ENCODE peak calls at places on chromosomes 11 and 22, in nine cellular contexts. S, X, M, O, K, L, B, J and N are unnamed samples.

GRCh38 chr22:26461188-26461810 is 22.3 kb downstream of the HPS4 start:
- DNase-seq in K (no peak), B (peak), L (peak), O (peak), X (peak), M (peak), S (peak), J (peak), N (peak)

GRCh38 chr11:95831198-95831883 is 41.0 kb downstream of the CEP57 start:
- DNase-seq in L (no peak), M (peak), X (no peak), B (no peak), K (no peak), S (peak), J (peak), O (peak), N (peak)

GRCh38 chr11:119773016-119773415 is 44.0 kb upstream of the NECTIN1 start:
- DNase-seq in K (no peak), S (no peak), B (no peak), X (no peak), O (no peak), J (no peak), M (no peak), L (no peak), N (no peak)

GRCh38 chr11:64385953-64386704 is 27.2 kb downstream of the RPS6KA4 start:
- DNase-seq in K (no peak), X (peak), M (peak), B (no peak), L (no peak), S (peak), J (no peak), O (peak), N (peak)

GRCh38 chr11:69892986-69893555 is 73.9 kb upstream of the FGF3 start:
- DNase-seq in M (no peak), X (no peak), J (no peak), K (no peak), B (peak), L (no peak), S (no peak), O (no peak), N (no peak)

GRCh38 chr11:113308601-113309000 is 5.8 kb upstream of the TTC12 start:
- DNase-seq in O (no peak), M (no peak), J (no peak), X (no peak), B (no peak), K (no peak), S (no peak), L (no peak), N (no peak)

GRCh38 chr11:87934182-87934581 is 241.1 kb downstream of the RAB38 start:
- DNase-seq in K (no peak), X (no peak), M (no peak), L (no peak), O (no peak), J (no peak), S (no peak), B (no peak), N (no peak)

GRCh38 chr22:49659281-49659923 is 168.3 kb downstream of the BRD1 start:
- DNase-seq in J (no peak), K (peak), M (no peak), B (no peak), X (no peak), L (no peak), S (no peak), O (no peak), N (no peak)

GRCh38 chr11:134101292-134101691 is 32.4 kb downstream of the JAM3 start:
- DNase-seq in L (no peak), J (peak), M (peak), K (no peak), X (no peak), S (peak), O (peak), B (no peak), N (peak)

GRCh38 chr22:25930710-25931353 is 188.8 kb downstream of the MYO18B start:
- DNase-seq in K (no peak), S (no peak), O (no peak), M (no peak), X (no peak), B (no peak), L (no peak), J (no peak), N (no peak)

GRCh38 chr22:48138855-48139254 is 1376.4 kb downstream of the TBC1D22A start:
- DNase-seq in B (no peak), O (no peak), K (no peak), J (no peak), L (no peak), M (no peak), S (no peak), X (no peak), N (no peak)

GRCh38 chr22:44049369-44050231 is 25.5 kb downstream of the PARVB start:
- DNase-seq in J (no peak), X (no peak), B (no peak), K (no peak), M (no peak), S (no peak), O (no peak), L (no peak), N (no peak)

GRCh38 chr11:15266999-15267398 is 152.3 kb downstream of the INSC start:
- DNase-seq in O (no peak), B (no peak), L (no peak), M (no peak), K (no peak), X (no peak), S (no peak), J (no peak), N (no peak)

GRCh38 chr11:105244157-105244820 is 104.7 kb upstream of the CARD18 start:
- DNase-seq in L (no peak), K (no peak), S (peak), M (peak), O (peak), J (peak), B (peak), X (peak), N (peak)

GRCh38 chr11:67291481-67292381 is 2.6 kb downstream of the ANKRD13D start:
- DNase-seq in S (no peak), K (no peak), J (no peak), L (no peak), M (no peak), B (no peak), X (no peak), O (no peak), N (no peak)

GRCh38 chr11:3934658-3935057 is 79.2 kb downstream of the STIM1 start:
- DNase-seq in J (no peak), S (no peak), O (no peak), B (no peak), L (no peak), K (no peak), X (no peak), M (no peak), N (no peak)

GRCh38 chr22:50170453-50171318 is at the start of gene PANX2:
- DNase-seq in X (no peak), O (no peak), M (no peak), K (no peak), J (no peak), B (no peak), S (peak), L (peak), N (no peak)

GRCh38 chr11:78365381-78365792 is 52.2 kb downstream of the GAB2 start:
- DNase-seq in B (no peak), M (no peak), S (no peak), L (peak), O (peak), J (no peak), K (no peak), X (peak), N (no peak)

GRCh38 chr11:1770528-1770927 is 6.8 kb upstream of the CTSD start:
- DNase-seq in B (no peak), X (no peak), L (no peak), O (no peak), S (no peak), J (no peak), K (peak), M (no peak), N (no peak)

GRCh38 chr22:25139062-25139461 is 60.6 kb upstream of the CRYBB3 start:
- DNase-seq in S (no peak), K (no peak), L (no peak), X (no peak), B (peak), M (no peak), J (no peak), O (no peak), N (no peak)

GRCh38 chr11:120746836-120747609 is 235.5 kb downstream of the GRIK4 start:
- DNase-seq in S (peak), O (no peak), J (peak), B (no peak), X (no peak), L (no peak), M (no peak), K (no peak), N (peak)

GRCh38 chr11:72719144-72719543 is 33.1 kb downstream of the ARAP1 start:
- DNase-seq in B (no peak), L (no peak), J (peak), S (no peak), M (peak), K (no peak), X (no peak), O (peak), N (peak)

GRCh38 chr22:24510694-24511625 is 15.8 kb downstream of the UPB1 start:
- DNase-seq in O (peak), K (no peak), B (no peak), L (no peak), J (peak), X (no peak), M (peak), S (peak), N (peak)

GRCh38 chr11:9969068-9969467 is 305.2 kb downstream of the SWAP70 start:
- DNase-seq in M (no peak), X (no peak), B (no peak), S (no peak), K (no peak), L (no peak), J (no peak), O (no peak), N (no peak)

GRCh38 chr22:37387793-37388192 is 39.5 kb downstream of the ELFN2 start:
- DNase-seq in X (no peak), K (no peak), O (no peak), B (no peak), J (no peak), M (no peak), S (no peak), L (no peak), N (no peak)

DNA sequence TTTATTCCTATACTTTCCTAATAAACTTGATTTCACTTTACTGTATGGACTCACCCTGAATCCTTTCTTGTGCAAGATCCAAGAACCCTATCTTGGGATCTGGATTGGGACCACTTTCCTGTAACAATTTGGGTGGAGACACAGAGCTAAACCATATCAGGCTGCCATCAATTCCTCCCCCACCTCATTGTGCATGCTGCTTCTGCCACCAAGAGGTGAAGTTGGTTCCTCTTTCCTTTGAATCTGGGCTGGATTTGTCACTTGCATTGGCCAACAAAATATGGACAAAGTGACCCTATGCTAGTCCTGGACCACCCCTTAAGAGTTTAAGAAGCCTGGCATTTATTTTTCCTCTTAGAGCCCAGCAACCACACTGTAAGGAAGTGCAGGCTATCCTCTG is 39.4 kb upstream of the CEP295 start:
- DNase-seq in X (no peak), M (no peak), L (no peak), K (no peak), J (peak), B (peak), S (no peak), O (peak), N (peak)
- TF ChIP-seq CTCF in X (peak), M (peak), L (peak), K (no peak), J (no peak), B (no peak), S (no peak), O (peak), N (no peak)

GRCh38 chr22:21450858-21451331 is 16.3 kb upstream of the TMEM191C start:
- DNase-seq in K (no peak), M (no peak), S (no peak), X (no peak), J (no peak), B (no peak), L (no peak), O (no peak), N (no peak)

GRCh38 chr22:21449531-21450319 is 17.5 kb upstream of the TMEM191C start:
- DNase-seq in J (peak), K (peak), O (no peak), S (no peak), X (no peak), M (peak), L (peak), B (no peak), N (no peak)

GRCh38 chr22:21448627-21449416 is 18.4 kb upstream of the TMEM191C start:
- DNase-seq in B (no peak), K (no peak), J (no peak), O (no peak), M (no peak), X (no peak), L (peak), S (no peak), N (no peak)

GRCh38 chr22:21451545-21452520 is 15.4 kb upstream of the TMEM191C start:
- DNase-seq in L (peak), X (no peak), J (no peak), B (no peak), M (no peak), K (no peak), S (no peak), O (no peak), N (no peak)

GRCh38 chr22:21450320-21450831 is 16.8 kb upstream of the TMEM191C start:
- DNase-seq in M (no peak), L (peak), X (no peak), S (no peak), O (no peak), J (no peak), K (no peak), B (no peak), N (no peak)
- H3K4me3 ChIP-seq in M (no peak), L (no peak), X (no peak), S (no peak), O (no peak), J (no peak), K (no peak), B (no peak), N (no peak)

GRCh38 chr11:11841605-11842425 is at the start of gene USP47:
- DNase-seq in B (peak), K (peak), S (peak), X (peak), M (peak), L (peak), O (peak), J (peak), N (peak)
- TF ChIP-seq CTCF in B (peak), K (peak), S (peak), X (peak), M (peak), L (peak), O (peak), J (peak), N (peak)

DNA sequence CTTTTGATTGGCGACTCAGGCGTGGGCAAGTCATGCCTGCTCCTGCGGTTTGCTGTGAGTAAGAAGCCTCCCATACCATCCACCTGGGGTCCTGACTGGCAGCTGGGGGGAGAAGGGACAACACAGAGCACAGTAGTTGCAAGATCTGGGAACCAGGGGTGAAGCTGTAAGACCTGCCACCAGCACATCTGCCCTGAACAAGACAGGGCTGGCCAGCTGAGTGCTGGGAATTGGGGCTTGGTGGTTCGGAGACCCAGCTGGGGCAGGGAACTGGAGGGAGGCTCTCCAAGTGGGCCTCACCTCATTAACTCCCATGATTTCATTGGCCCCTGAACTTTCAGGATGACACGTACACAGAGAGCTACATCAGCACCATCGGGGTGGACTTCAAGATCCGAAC is 3.4 kb downstream of the RAB1B start:
- DNase-seq in J (no peak), S (no peak), M (no peak), B (no peak), L (no peak), X (no peak), K (no peak), O (no peak), N (no peak)
- H3K4me3 ChIP-seq in J (no peak), S (no peak), M (no peak), B (no peak), L (no peak), X (no peak), K (no peak), O (no peak), N (no peak)

DNA sequence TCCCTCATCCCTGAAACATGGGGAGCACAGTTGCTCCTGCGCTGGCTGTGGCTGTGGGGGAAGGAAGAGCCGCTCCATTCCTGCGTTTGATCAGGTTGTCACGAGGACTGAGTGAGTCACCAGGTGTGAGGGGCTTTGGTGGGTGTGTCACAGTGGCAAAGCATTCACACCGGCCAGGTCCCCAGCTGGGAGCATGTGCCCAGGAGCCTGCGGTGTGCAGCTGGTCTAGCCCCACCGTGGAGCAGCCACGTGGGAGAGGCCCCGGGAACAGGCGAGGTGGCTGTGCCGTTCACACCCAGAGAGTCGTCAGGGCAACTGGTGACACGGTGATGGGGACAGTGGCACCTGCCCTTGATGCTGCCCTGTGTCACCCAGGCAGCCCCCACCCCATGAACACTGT is 47.6 kb upstream of the PPARA start:
- DNase-seq in J (no peak), X (no peak), S (peak), M (no peak), B (no peak), O (no peak), K (no peak), L (no peak), N (peak)
- TF ChIP-seq CTCF in J (no peak), X (no peak), S (no peak), M (no peak), B (no peak), O (no peak), K (no peak), L (no peak), N (no peak)